ENCODE peak calls at places on chromosomes 11 and 22, in nine cellular contexts. J, P, I, R, W, Q, T, D and B are unnamed samples.

GRCh38 chr11:117606807-117607206 is 190.2 kb downstream of the DSCAML1 start:
- DNase-seq in D (no peak), W (no peak), T (no peak), I (no peak), Q (no peak), P (no peak), R (no peak), J (no peak), B (no peak)

GRCh38 chr11:113839842-113840241 is 35.5 kb downstream of the USP28 start:
- DNase-seq in J (no peak), I (no peak), Q (no peak), R (no peak), W (no peak), T (no peak), D (peak), P (no peak), B (no peak)

GRCh38 chr11:21489735-21490134 is 703.1 kb upstream of the ANO5 start:
- DNase-seq in D (no peak), W (no peak), T (no peak), Q (no peak), I (no peak), J (no peak), R (no peak), P (no peak), B (no peak)

GRCh38 chr11:116199182-116199581 is 573.6 kb downstream of the BUD13 start:
- DNase-seq in R (no peak), J (no peak), Q (no peak), D (no peak), T (no peak), W (no peak), P (no peak), I (no peak), B (no peak)

GRCh38 chr11:72781063-72781312 is 12.9 kb downstream of the STARD10 start:
- DNase-seq in R (no peak), D (no peak), J (no peak), W (no peak), I (no peak), T (no peak), Q (no peak), P (no peak), B (no peak)

GRCh38 chr22:38305481-38306448 is 11.5 kb downstream of the CSNK1E start:
- DNase-seq in J (peak), Q (no peak), T (peak), D (peak), I (no peak), P (no peak), W (peak), R (no peak), B (peak)

GRCh38 chr11:86692317-86692716 is 19.9 kb upstream of the ME3 start:
- DNase-seq in J (peak), I (no peak), P (no peak), Q (no peak), T (no peak), W (peak), D (no peak), R (no peak), B (no peak)

GRCh38 chr11:93528252-93528651 is 14.9 kb downstream of the SMCO4 start:
- DNase-seq in P (no peak), W (no peak), J (no peak), R (no peak), D (no peak), T (no peak), Q (peak), I (no peak), B (no peak)

GRCh38 chr11:27347949-27348879 is 14.8 kb downstream of the CCDC34 start:
- DNase-seq in I (no peak), D (no peak), T (no peak), P (no peak), R (no peak), W (no peak), J (no peak), Q (no peak), B (no peak)

GRCh38 chr11:79097279-79097875 is 343.5 kb downstream of the TENM4 start:
- DNase-seq in D (no peak), T (no peak), I (no peak), R (no peak), P (peak), W (no peak), J (peak), Q (no peak), B (no peak)

GRCh38 chr22:38973289-38974169 is 8.6 kb upstream of the APOBEC3B start:
- DNase-seq in R (no peak), D (peak), J (peak), T (no peak), P (peak), I (no peak), W (no peak), Q (no peak), B (no peak)

GRCh38 chr11:11660351-11660750 is 38.5 kb upstream of the GALNT18 start:
- DNase-seq in Q (no peak), I (no peak), R (no peak), D (no peak), P (no peak), T (no peak), J (no peak), W (no peak), B (no peak)

GRCh38 chr11:28347351-28347750 is 239.2 kb downstream of the METTL15 start:
- DNase-seq in T (no peak), Q (no peak), W (no peak), I (no peak), R (no peak), J (no peak), D (no peak), P (no peak), B (no peak)

GRCh38 chr11:116329354-116330090 is 443.3 kb downstream of the BUD13 start:
- DNase-seq in I (no peak), T (no peak), P (no peak), J (no peak), Q (no peak), D (no peak), R (no peak), W (no peak), B (no peak)

GRCh38 chr22:21032037-21032842 is at the start of gene SLC7A4:
- DNase-seq in J (no peak), I (no peak), W (no peak), P (no peak), R (no peak), D (no peak), T (peak), Q (no peak), B (no peak)

GRCh38 chr11:128734439-128735224 is 40.8 kb downstream of the FLI1 start:
- DNase-seq in I (peak), D (peak), R (no peak), W (no peak), T (no peak), Q (peak), P (no peak), J (no peak), B (no peak)

GRCh38 chr11:65110354-65110861 is 1.3 kb upstream of the TM7SF2 start:
- DNase-seq in Q (peak), W (peak), P (peak), I (peak), T (peak), D (peak), J (peak), R (peak), B (no peak)
- H3K4me3 ChIP-seq in Q (no peak), W (no peak), P (no peak), I (no peak), T (no peak), D (no peak), J (no peak), R (no peak), B (no peak)

GRCh38 chr11:111010391-111011354 is 234.9 kb upstream of the POU2AF2 start:
- DNase-seq in D (no peak), J (no peak), P (no peak), I (no peak), T (no peak), R (no peak), W (no peak), Q (no peak), B (no peak)

GRCh38 chr11:111012497-111012896 is 233.0 kb upstream of the POU2AF2 start:
- DNase-seq in I (no peak), Q (no peak), R (no peak), P (no peak), W (peak), D (no peak), T (no peak), J (no peak), B (no peak)
- H3K4me3 ChIP-seq in I (no peak), Q (no peak), R (no peak), P (no peak), W (no peak), D (no peak), T (no peak), J (no peak), B (no peak)

DNA sequence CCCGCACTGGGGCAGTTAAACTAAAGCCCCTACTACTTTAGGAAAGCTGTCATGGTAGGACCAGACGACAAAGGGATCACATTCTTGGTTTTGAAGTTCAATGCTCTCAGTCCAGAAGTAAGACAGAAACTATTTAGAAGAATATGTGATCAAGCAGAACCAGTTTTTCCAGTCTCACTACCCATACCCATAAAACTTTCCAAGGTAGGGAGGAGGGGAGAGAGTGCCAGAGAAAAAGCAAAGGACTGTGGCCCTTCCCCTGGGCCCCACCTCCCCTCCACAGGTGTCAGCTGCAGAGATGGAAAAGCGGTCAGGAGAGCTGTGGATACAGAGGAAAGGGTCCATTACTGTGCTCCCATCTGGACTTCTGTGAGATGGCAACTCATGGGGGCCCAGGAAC is 587.1 kb downstream of the SOX6 start:
- DNase-seq in D (no peak), R (no peak), T (peak), Q (no peak), W (peak), I (no peak), P (no peak), J (no peak), B (no peak)
- H3K4me3 ChIP-seq in D (no peak), R (no peak), T (no peak), Q (no peak), W (no peak), I (no peak), P (no peak), J (no peak), B (no peak)

DNA sequence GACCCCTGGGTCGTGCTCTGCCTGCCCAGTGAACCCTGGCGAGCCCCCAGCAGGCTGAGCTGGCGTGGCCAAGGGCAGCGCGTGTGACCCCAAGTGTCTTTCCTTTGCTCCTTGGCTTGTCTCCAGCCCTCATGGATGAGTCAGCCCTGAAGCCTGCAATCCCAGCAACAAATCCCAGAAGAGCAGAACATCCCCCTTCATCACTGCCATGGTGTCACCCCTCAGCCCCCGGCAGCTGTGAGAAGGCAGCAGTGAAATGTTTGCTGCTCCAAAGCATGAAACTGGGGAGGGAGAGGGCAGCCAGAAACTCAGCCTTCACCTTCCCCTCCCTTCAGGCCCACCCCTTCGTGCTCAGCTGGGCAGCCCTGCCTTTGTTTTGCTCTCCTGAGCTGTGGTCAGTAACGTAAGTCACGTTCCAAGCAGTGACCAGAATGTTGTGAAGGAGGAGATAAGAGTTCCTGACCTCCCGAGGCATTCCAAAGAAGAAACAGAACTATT is 29.8 kb downstream of the ADAMTS15 start:
- DNase-seq in W (peak), T (peak), I (no peak), D (no peak), Q (peak), P (peak), J (peak), R (peak), B (peak)
- H3K4me3 ChIP-seq in W (no peak), T (no peak), I (no peak), D (no peak), Q (no peak), P (no peak), J (no peak), R (no peak), B (no peak)

GRCh38 chr22:27614291-27615007 is 187.1 kb downstream of the MN1 start:
- DNase-seq in Q (no peak), D (no peak), R (no peak), W (no peak), P (no peak), J (no peak), T (no peak), I (no peak), B (no peak)
- H3K4me3 ChIP-seq in Q (peak), D (no peak), R (peak), W (no peak), P (peak), J (no peak), T (no peak), I (no peak), B (peak)

GRCh38 chr11:118911113-118911879 is 14.4 kb downstream of the BCL9L start:
- DNase-seq in D (no peak), J (peak), Q (no peak), W (peak), P (no peak), T (peak), I (no peak), R (no peak), B (no peak)

GRCh38 chr11:118913411-118914125 is 12.2 kb downstream of the BCL9L start:
- DNase-seq in R (no peak), P (no peak), I (no peak), W (peak), Q (no peak), J (no peak), T (peak), D (no peak), B (no peak)

GRCh38 chr11:118914178-118914918 is 11.4 kb downstream of the BCL9L start:
- DNase-seq in R (no peak), W (peak), P (no peak), Q (no peak), D (peak), J (peak), I (no peak), T (peak), B (no peak)

GRCh38 chr11:118911880-118912741 is 13.6 kb downstream of the BCL9L start:
- DNase-seq in P (peak), Q (peak), D (no peak), I (no peak), J (peak), W (peak), T (peak), R (peak), B (peak)

DNA sequence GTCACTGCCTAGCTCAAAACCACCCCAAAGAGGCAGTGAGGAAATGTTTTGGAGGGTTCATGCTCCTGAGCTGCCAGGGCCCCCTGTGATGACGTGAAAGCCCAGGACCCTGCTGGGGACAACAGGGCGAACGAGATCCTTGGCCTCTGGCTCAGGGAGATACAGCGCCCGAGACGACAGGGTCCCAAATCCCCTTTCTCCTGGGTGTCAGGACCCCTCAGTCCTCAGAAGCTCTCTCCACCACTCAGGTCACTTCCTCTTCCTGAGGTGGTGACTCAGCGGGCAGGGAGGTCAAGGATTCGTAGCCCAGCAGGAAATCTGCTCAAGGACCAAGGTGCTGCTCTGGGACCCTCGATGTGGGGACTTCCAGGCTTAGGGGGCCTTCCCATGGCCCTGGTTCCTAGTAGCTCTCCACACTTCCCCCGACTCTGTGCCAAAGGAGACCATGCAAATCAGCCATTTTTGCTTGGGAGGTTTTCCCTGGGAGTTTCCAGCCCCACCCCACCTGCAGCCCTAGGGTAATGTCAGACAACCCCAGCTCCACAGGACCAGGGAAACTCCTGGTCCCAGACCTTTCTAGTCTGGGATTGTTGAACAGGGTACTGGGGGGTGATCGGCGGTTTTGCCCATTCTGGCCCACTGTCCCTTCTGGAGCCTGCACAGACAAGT is 12.8 kb downstream of the BCL9L start:
- DNase-seq in P (no peak), I (no peak), W (peak), D (no peak), R (no peak), J (no peak), T (peak), Q (no peak), B (no peak)
- H3K4me3 ChIP-seq in P (no peak), I (no peak), W (no peak), D (peak), R (no peak), J (no peak), T (no peak), Q (peak), B (no peak)

GRCh38 chr22:30647536-30647935 is 12.0 kb downstream of the SLC35E4 start:
- DNase-seq in D (no peak), Q (no peak), W (no peak), J (no peak), I (no peak), R (no peak), T (no peak), P (no peak), B (no peak)
- H3K4me3 ChIP-seq in D (no peak), Q (no peak), W (no peak), J (no peak), I (no peak), R (no peak), T (no peak), P (no peak), B (no peak)

GRCh38 chr11:45373506-45373905 is 87.4 kb upstream of the SYT13 start:
- DNase-seq in J (no peak), P (no peak), W (no peak), D (no peak), R (no peak), Q (no peak), T (no peak), I (no peak), B (no peak)

GRCh38 chr11:45369294-45369693 is 83.2 kb upstream of the SYT13 start:
- DNase-seq in Q (no peak), D (no peak), P (no peak), I (no peak), J (no peak), W (no peak), T (no peak), R (no peak), B (no peak)

GRCh38 chr11:45368697-45369096 is 82.6 kb upstream of the SYT13 start:
- DNase-seq in T (no peak), W (no peak), R (no peak), Q (no peak), I (no peak), J (no peak), P (no peak), D (no peak), B (no peak)

GRCh38 chr11:45374130-45374529 is 88.0 kb upstream of the SYT13 start:
- DNase-seq in I (no peak), J (no peak), R (no peak), P (no peak), D (no peak), Q (no peak), T (no peak), W (no peak), B (no peak)

DNA sequence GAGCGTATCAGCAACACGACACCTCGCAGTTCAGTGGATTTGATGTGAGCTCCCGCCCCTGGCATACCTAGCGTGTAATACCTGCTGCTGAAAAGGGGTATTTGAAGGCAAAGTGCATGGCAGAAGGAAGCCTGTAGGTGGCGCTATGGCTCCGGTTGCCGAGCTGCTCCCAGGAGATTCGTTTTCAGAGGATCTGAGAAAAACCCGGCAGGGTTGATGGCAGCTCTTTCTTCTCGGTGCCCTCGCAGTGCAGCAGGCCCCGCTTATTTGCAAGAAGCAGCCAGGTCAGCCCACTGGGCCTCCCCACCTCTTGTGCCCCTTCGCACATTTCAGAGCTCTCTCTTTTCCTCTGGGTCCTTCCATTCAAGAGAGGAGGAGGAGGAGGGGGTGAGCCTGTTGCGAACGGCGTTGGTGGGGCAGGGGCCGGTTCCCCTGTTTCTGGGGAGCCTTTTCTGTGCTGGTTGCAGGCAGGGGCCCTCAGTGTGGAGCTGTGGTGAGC is 85.2 kb upstream of the SYT13 start:
- DNase-seq in J (peak), D (peak), R (peak), Q (no peak), I (no peak), W (peak), P (peak), T (peak), B (no peak)
- H3K4me3 ChIP-seq in J (no peak), D (no peak), R (peak), Q (no peak), I (no peak), W (no peak), P (no peak), T (no peak), B (no peak)

GRCh38 chr22:45233827-45234226 is 6.9 kb downstream of the KIAA0930 start:
- DNase-seq in T (no peak), D (no peak), I (no peak), J (no peak), R (no peak), W (no peak), Q (no peak), P (no peak), B (no peak)

GRCh38 chr22:45235101-45235777 is 5.5 kb downstream of the KIAA0930 start:
- DNase-seq in W (no peak), T (no peak), P (no peak), Q (no peak), R (no peak), I (no peak), J (no peak), D (peak), B (no peak)

GRCh38 chr22:45237065-45237990 is 3.4 kb downstream of the KIAA0930 start:
- DNase-seq in I (no peak), Q (no peak), T (no peak), J (no peak), D (no peak), W (no peak), P (no peak), R (no peak), B (no peak)

GRCh38 chr22:45233386-45233785 is 7.3 kb downstream of the KIAA0930 start:
- DNase-seq in D (no peak), Q (no peak), T (no peak), W (no peak), J (no peak), R (no peak), I (no peak), P (no peak), B (no peak)

DNA sequence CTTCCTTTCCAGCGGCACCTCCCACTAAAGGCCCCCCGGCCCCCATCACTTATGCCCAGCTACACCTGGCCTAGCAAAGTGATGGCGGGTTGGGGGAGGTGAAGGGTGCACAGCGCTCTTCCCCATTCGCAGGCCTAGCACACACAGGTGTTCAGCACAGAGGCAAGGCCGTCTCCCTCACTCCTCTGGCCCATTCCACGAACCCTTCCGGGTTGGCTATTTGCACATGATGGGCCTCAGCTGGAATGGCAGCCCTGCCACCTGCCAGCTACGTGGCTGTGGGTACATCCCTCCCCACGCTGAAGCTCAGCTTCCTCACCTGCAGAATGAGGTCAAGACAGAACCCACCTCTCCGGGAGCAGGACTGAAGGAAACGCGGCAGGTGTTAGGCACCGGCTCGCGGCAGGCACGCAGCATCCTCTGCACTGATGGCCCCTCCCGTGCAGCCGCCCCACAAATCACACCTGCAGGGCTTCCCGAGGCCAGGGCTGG is 4.8 kb downstream of the KIAA0930 start:
- DNase-seq in I (no peak), P (no peak), T (no peak), R (no peak), Q (no peak), D (peak), J (no peak), W (no peak), B (no peak)
- H3K4me3 ChIP-seq in I (no peak), P (no peak), T (no peak), R (no peak), Q (no peak), D (peak), J (no peak), W (no peak), B (no peak)